ENCODE peak calls at places on chromosomes 11 and 22, in five cellular contexts. Q is tibial nerve, A is spleen, G is psoas muscle, L is right lobe of liver. Y is an unnamed sample.

GRCh38 chr11:96091476-96091875 is 167.6 kb upstream of the MTMR2 start:
- DNase-seq in Q (no peak), A (no peak), G (no peak), L (no peak), Y (no peak)

GRCh38 chr11:90178751-90179150 is 44.1 kb downstream of the CHORDC1 start:
- DNase-seq in Q (no peak), A (no peak), G (no peak), L (no peak), Y (no peak)

GRCh38 chr11:12179019-12179418 is 68.6 kb downstream of the MICAL2 start:
- DNase-seq in Q (no peak), A (no peak), G (no peak), L (no peak), Y (no peak)

GRCh38 chr22:46449974-46450745 is 87.3 kb downstream of the CELSR1 start:
- DNase-seq in Q (no peak), A (no peak), G (no peak), L (no peak), Y (no peak)

GRCh38 chr11:60334005-60334620 is 7.1 kb downstream of the MS4A6E start:
- DNase-seq in Q (peak; percentile 58), A (no peak), G (no peak), L (peak; percentile 64), Y (peak; percentile 70)

GRCh38 chr22:50470491-50470890 is 4.3 kb downstream of the SBF1 start:
- DNase-seq in Q (no peak), A (no peak), G (no peak), L (no peak), Y (no peak)

GRCh38 chr11:75562836-75563484 is 907 bp downstream of the SERPINH1 start:
- DNase-seq in Q (no peak), A (no peak), G (peak; percentile 63), L (no peak), Y (no peak)

GRCh38 chr22:44968736-44969135 is 41.1 kb downstream of the PHF21B start:
- DNase-seq in Q (no peak), A (no peak), G (no peak), L (no peak), Y (no peak)

GRCh38 chr22:22810471-22810870 is 77.1 kb upstream of the IGLL5 start:
- DNase-seq in Q (no peak), A (peak; percentile 74), G (no peak), L (no peak), Y (peak; percentile 47)

GRCh38 chr11:123166095-123166559 is 28.9 kb downstream of the CLMP start:
- DNase-seq in Q (peak; percentile 35), A (no peak), G (no peak), L (no peak), Y (no peak)

GRCh38 chr11:35033011-35033410 is 106.0 kb upstream of the CD44 start:
- DNase-seq in Q (no peak), A (no peak), G (no peak), L (no peak), Y (no peak)

GRCh38 chr22:38788417-38788816 is 5.5 kb downstream of the DNAL4 start:
- DNase-seq in Q (no peak), A (no peak), G (no peak), L (no peak), Y (peak; percentile 64)

GRCh38 chr22:35312198-35313059 is 12.7 kb downstream of the TOM1 start:
- DNase-seq in Q (no peak), A (peak; percentile 30), G (no peak), L (peak; percentile 89), Y (peak; percentile 53)

GRCh38 chr11:122207921-122208764 is 92.1 kb upstream of the BLID start:
- DNase-seq in Q (no peak), A (no peak), G (no peak), L (no peak), Y (no peak)

GRCh38 chr22:27581688-27582087 is 219.9 kb downstream of the MN1 start:
- DNase-seq in Q (peak; percentile 72), A (peak; percentile 24), G (peak; percentile 85), L (no peak), Y (peak; percentile 88)

GRCh38 chr11:72774499-72774898 is 19.3 kb downstream of the STARD10 start:
- DNase-seq in Q (no peak), A (no peak), G (no peak), L (peak; percentile 56), Y (no peak)

GRCh38 chr11:62842171-62842717 is 2.9 kb upstream of the WDR74 start:
- DNase-seq in Q (no peak), A (peak; percentile 89), G (peak; percentile 34), L (peak; percentile 59), Y (no peak)

GRCh38 chr11:63999349-64000025 is 13.2 kb downstream of the OTUB1 start:
- DNase-seq in Q (no peak), A (peak; percentile 87), G (peak; percentile 54), L (no peak), Y (peak; percentile 77)

GRCh38 chr11:122406466-122406865 is 249.1 kb upstream of the UBASH3B start:
- DNase-seq in Q (no peak), A (no peak), G (no peak), L (no peak), Y (no peak)

GRCh38 chr11:91763331-91763730 is 461.3 kb upstream of the FAT3 start:
- DNase-seq in Q (no peak), A (no peak), G (no peak), L (no peak), Y (no peak)

GRCh38 chr11:11992257-11992690 is 16.2 kb downstream of the DKK3 start:
- DNase-seq in Q (no peak), A (no peak), G (no peak), L (no peak), Y (no peak)

GRCh38 chr22:35622132-35622913 is 5.2 kb upstream of the MB start:
- DNase-seq in Q (no peak), A (no peak), G (peak; percentile 79), L (peak; percentile 64), Y (no peak)

GRCh38 chr11:126163074-126163700 is 48.3 kb downstream of the RPUSD4 start:
- DNase-seq in Q (no peak), A (peak; percentile 67), G (peak; percentile 41), L (no peak), Y (no peak)

GRCh38 chr11:61120865-61121831 is 18.9 kb downstream of the CD5 start:
- DNase-seq in Q (no peak), A (no peak), G (no peak), L (no peak), Y (no peak)

GRCh38 chr11:37502202-37502601 is 904.2 kb upstream of the RAG2 start:
- DNase-seq in Q (no peak), A (no peak), G (no peak), L (no peak), Y (no peak)

GRCh38 chr22:27801197-27801615 is 350 bp downstream of the MN1 start:
- DNase-seq in Q (no peak), A (no peak), G (peak; percentile 50), L (no peak), Y (no peak)

DNA sequence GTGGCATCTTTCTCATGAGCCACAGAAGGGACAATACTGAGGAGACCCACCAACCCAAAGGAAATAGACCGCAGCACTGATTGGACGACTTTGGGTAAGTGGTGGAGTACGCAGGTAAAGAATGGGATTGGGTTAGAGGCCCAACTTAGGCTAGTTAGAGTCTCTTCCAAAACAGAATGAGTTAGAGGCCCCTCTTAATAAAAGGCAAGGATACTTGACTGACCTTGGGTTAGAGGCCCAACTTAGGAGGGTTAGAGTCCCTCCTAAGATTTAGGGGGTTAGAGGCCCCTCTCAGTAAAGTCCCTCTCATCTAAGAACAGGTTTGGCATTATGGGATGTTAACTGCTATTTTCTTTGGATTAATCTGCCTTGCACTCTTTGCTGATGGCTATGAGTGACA is 24.6 kb downstream of the CCKBR start:
- DNase-seq in Q (no peak), A (no peak), G (no peak), L (no peak), Y (no peak)
- H3K27me3 ChIP-seq in Q (no peaks in the 10 kb centered on the region), A (peaks cover 31% of the 10 kb centered on the region), G (no peaks in the 10 kb centered on the region), L (no peaks in the 10 kb centered on the region), Y (peaks cover 2% of the 10 kb centered on the region)

DNA sequence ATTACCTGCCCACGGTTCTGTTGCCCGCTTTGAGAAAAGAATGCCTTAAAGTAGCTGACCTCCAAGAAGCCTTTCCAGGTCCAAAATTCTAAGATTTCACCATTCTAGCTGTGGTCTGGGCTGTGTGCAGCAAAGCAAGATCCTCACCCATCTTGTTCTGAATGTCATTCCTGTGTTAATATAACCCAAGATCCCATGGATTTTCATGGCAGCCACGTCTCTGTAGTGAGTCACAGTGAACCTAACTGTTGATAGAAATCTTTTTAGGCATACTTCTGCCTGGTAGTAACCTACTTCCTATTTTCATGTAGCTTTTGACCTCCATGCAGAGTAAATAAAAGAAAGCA is 210.0 kb downstream of the NAV2 start:
- DNase-seq in Q (no peak), A (no peak), G (no peak), L (no peak), Y (no peak)
- H3K4me1 ChIP-seq in Q (peaks cover 18% of the 10 kb centered on the region), A (no peaks in the 10 kb centered on the region), G (no peaks in the 10 kb centered on the region), L (no peaks in the 10 kb centered on the region), Y (no peaks in the 10 kb centered on the region)

GRCh38 chr22:29787371-29787980 is 20.3 kb downstream of the UQCR10 start:
- DNase-seq in Q (no peak), A (no peak), G (no peak), L (peak; percentile 84), Y (no peak)

GRCh38 chr22:29782061-29782845 is 15.1 kb downstream of the UQCR10 start:
- DNase-seq in Q (no peak), A (no peak), G (peak; percentile 52), L (peak; percentile 94), Y (no peak)

GRCh38 chr22:29788339-29789279 is 21.4 kb downstream of the UQCR10 start:
- DNase-seq in Q (no peak), A (no peak), G (no peak), L (no peak), Y (no peak)

GRCh38 chr22:29784451-29785361 is 17.5 kb downstream of the UQCR10 start:
- DNase-seq in Q (no peak), A (no peak), G (peak; percentile 66), L (peak; percentile 85), Y (peak; percentile 34)

GRCh38 chr22:29786026-29786425 is 18.9 kb downstream of the UQCR10 start:
- DNase-seq in Q (no peak), A (no peak), G (no peak), L (no peak), Y (no peak)
- TF ChIP-seq CTCF in Q (no peak), A (no peak), G (no peak), L (no peak), Y (no peak)

DNA sequence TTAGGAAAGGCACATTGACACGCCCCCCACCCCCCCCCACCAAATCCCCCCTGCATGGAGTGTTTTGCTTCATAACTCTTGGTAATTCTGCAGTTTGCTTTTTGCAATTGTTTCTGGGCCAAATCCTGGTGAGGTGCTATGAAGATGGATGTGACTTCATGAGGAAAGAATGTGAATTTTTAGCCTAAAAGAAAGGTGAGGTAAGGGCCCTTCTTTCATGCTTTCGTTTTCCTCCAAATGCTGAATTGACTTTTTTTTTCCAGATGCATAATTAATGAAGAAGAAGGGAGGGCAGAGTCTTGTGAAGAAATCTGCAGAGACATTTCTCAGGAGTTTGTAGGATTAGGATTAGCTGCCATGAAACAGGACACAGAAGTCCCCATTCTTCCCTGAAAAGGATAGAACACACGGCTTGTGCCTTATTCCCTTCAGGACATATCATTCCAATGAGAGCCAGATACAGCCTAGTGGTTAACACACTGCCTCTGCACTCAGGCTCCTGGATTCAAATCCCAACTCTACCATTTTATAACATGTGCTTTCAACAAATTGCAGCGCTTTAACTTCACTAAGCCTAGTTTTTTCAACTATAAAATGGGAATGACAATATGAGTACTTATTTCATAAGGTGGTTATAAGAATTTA is 19.6 kb upstream of the TBCEL start:
- DNase-seq in Q (no peak), A (no peak), G (no peak), L (no peak), Y (no peak)
- H3K27me3 ChIP-seq in Q (no peaks in the 10 kb centered on the region), A (peaks cover 26% of the 10 kb centered on the region), G (peaks cover 3% of the 10 kb centered on the region), L (no peaks in the 10 kb centered on the region), Y (no peaks in the 10 kb centered on the region)

Y was measured in tibial artery.